ENCODE peak calls at places on chromosomes 5 and 9, in seven cellular contexts. S, U, W, B, C, L and K are unnamed samples. For H3K4me1, the result is how much of the 10 kb centered on the place peaks cover.

GRCh38 chr5:107744418-107745330 is 73.9 kb upstream of the EFNA5 start:
- DNase-seq in S (no peak), U (no peak), W (no peak), B (no peak), C (no peak), L (no peak), K (no peak)

GRCh38 chr5:612498-613424 is 621 bp downstream of the CEP72 start:
- DNase-seq in S (no peak), U (no peak), W (no peak), B (peak), C (no peak), L (no peak), K (peak)

GRCh38 chr5:95730730-95731570 is at the start of gene RHOBTB3:
- DNase-seq in S (peak), U (peak), W (peak), B (peak), C (peak), L (peak), K (peak)

GRCh38 chr9:83956288-83957028 is 23.6 kb downstream of the HNRNPK start:
- DNase-seq in S (peak), U (peak), W (peak), B (peak), C (peak), L (peak), K (peak)

GRCh38 chr5:55982957-55983381 is 11.8 kb downstream of the IL6ST start:
- DNase-seq in S (no peak), U (no peak), W (no peak), B (no peak), C (no peak), L (no peak), K (peak)

GRCh38 chr5:84634256-84634655 is 249.6 kb upstream of the EDIL3 start:
- DNase-seq in S (no peak), U (no peak), W (no peak), B (no peak), C (no peak), L (no peak), K (no peak)

GRCh38 chr9:108720191-108720642 is 135.6 kb downstream of the ACTL7B start:
- DNase-seq in S (no peak), U (no peak), W (no peak), B (no peak), C (no peak), L (no peak), K (no peak)

GRCh38 chr5:56200856-56201638 is 32.1 kb downstream of the ANKRD55 start:
- DNase-seq in S (peak), U (peak), W (peak), B (peak), C (peak), L (peak), K (peak)

GRCh38 chr5:98899456-98899855 is 29.4 kb downstream of the CHD1 start:
- DNase-seq in S (no peak), U (no peak), W (no peak), B (no peak), C (no peak), L (no peak), K (no peak)

GRCh38 chr9:91727316-91727861 is 222.6 kb downstream of the ROR2 start:
- DNase-seq in S (no peak), U (peak), W (no peak), B (no peak), C (no peak), L (peak), K (peak)

GRCh38 chr9:119829748-119830147 is 460.5 kb upstream of the BRINP1 start:
- DNase-seq in S (no peak), U (no peak), W (no peak), B (no peak), C (no peak), L (no peak), K (no peak)

GRCh38 chr9:85420750-85421149 is 321.0 kb downstream of the AGTPBP1 start:
- DNase-seq in S (no peak), U (no peak), W (no peak), B (no peak), C (no peak), L (no peak), K (no peak)

GRCh38 chr9:112544477-112544876 is 57.9 kb downstream of the KIAA1958 start:
- DNase-seq in S (no peak), U (no peak), W (no peak), B (no peak), C (no peak), L (no peak), K (no peak)

GRCh38 chr5:15831408-15831807 is 331.4 kb downstream of the FBXL7 start:
- DNase-seq in S (no peak), U (no peak), W (no peak), B (no peak), C (no peak), L (no peak), K (no peak)

GRCh38 chr5:119578937-119579336 is 50.4 kb upstream of the FAM170A start:
- DNase-seq in S (no peak), U (peak), W (no peak), B (no peak), C (no peak), L (no peak), K (peak)

GRCh38 chr5:14487896-14488570 is 93.6 kb upstream of the OTULINL start:
- DNase-seq in S (no peak), U (no peak), W (no peak), B (no peak), C (no peak), L (no peak), K (no peak)

GRCh38 chr5:151718168-151718567 is 31.5 kb upstream of the SPARC start:
- DNase-seq in S (no peak), U (no peak), W (no peak), B (no peak), C (no peak), L (no peak), K (no peak)

GRCh38 chr5:177997319-177997670 is 1.3 kb upstream of the PROP1 start:
- DNase-seq in S (no peak), U (no peak), W (no peak), B (no peak), C (no peak), L (no peak), K (no peak)

GRCh38 chr9:126028746-126029145 is 281.6 kb downstream of the PBX3 start:
- DNase-seq in S (no peak), U (no peak), W (no peak), B (no peak), C (no peak), L (no peak), K (no peak)

GRCh38 chr9:36882117-36882465 is 152.0 kb downstream of the PAX5 start:
- DNase-seq in S (no peak), U (no peak), W (no peak), B (no peak), C (no peak), L (no peak), K (no peak)

GRCh38 chr9:96006296-96006890 is 130.9 kb downstream of the ERCC6L2 start:
- DNase-seq in S (no peak), U (no peak), W (no peak), B (no peak), C (no peak), L (no peak), K (no peak)

GRCh38 chr5:74167206-74167929 is 473.2 kb downstream of the ENC1 start:
- DNase-seq in S (no peak), U (no peak), W (no peak), B (no peak), C (no peak), L (no peak), K (no peak)

GRCh38 chr5:163967273-163967672 is 461.9 kb downstream of the MAT2B start:
- DNase-seq in S (no peak), U (no peak), W (no peak), B (no peak), C (no peak), L (no peak), K (no peak)

GRCh38 chr5:116395178-116395577 is 179.4 kb downstream of the SEMA6A start:
- DNase-seq in S (no peak), U (no peak), W (no peak), B (no peak), C (no peak), L (no peak), K (no peak)

GRCh38 chr9:122197334-122197872 is 31.4 kb downstream of the LHX6 start:
- DNase-seq in S (no peak), U (no peak), W (no peak), B (no peak), C (no peak), L (no peak), K (peak)

GRCh38 chr9:85524531-85524930 is 217.2 kb downstream of the AGTPBP1 start:
- DNase-seq in S (no peak), U (no peak), W (no peak), B (no peak), C (no peak), L (no peak), K (no peak)

GRCh38 chr5:110899566-110900412 is 161.0 kb downstream of the SLC25A46 start:
- DNase-seq in S (no peak), U (no peak), W (no peak), B (no peak), C (no peak), L (no peak), K (no peak)

GRCh38 chr9:81621111-81621510 is 68.2 kb downstream of the TLE1 start:
- DNase-seq in S (no peak), U (no peak), W (no peak), B (no peak), C (no peak), L (no peak), K (no peak)

GRCh38 chr5:122424211-122424610 is 112.2 kb downstream of the SNCAIP start:
- DNase-seq in S (no peak), U (no peak), W (no peak), B (no peak), C (no peak), L (no peak), K (no peak)

GRCh38 chr9:38047301-38048251 is 21.5 kb downstream of the SHB start:
- DNase-seq in S (peak), U (peak), W (peak), B (peak), C (no peak), L (no peak), K (peak)

GRCh38 chr5:95701074-95701473 is 18.3 kb upstream of the SPATA9 start:
- DNase-seq in S (no peak), U (no peak), W (no peak), B (no peak), C (no peak), L (no peak), K (no peak)

GRCh38 chr5:181241393-181241975 is 2.2 kb downstream of the RACK1 start:
- DNase-seq in S (no peak), U (peak), W (no peak), B (peak), C (peak), L (no peak), K (no peak)

GRCh38 chr5:2465383-2465782 is 286.1 kb downstream of the IRX2 start:
- DNase-seq in S (no peak), U (no peak), W (no peak), B (no peak), C (no peak), L (no peak), K (no peak)

GRCh38 chr5:147921134-147921533 is 14.8 kb upstream of the C5orf46 start:
- DNase-seq in S (no peak), U (no peak), W (no peak), B (no peak), C (no peak), L (no peak), K (no peak)

GRCh38 chr9:94655739-94656138 is 16.4 kb upstream of the FBP1 start:
- DNase-seq in S (no peak), U (no peak), W (no peak), B (no peak), C (no peak), L (no peak), K (no peak)

GRCh38 chr9:94650924-94651323 is 11.6 kb upstream of the FBP1 start:
- DNase-seq in S (no peak), U (no peak), W (no peak), B (no peak), C (no peak), L (no peak), K (no peak)

GRCh38 chr9:94656976-94657375 is 17.7 kb upstream of the FBP1 start:
- DNase-seq in S (no peak), U (no peak), W (no peak), B (no peak), C (no peak), L (no peak), K (no peak)

GRCh38 chr9:94654165-94654894 is 15.0 kb upstream of the FBP1 start:
- DNase-seq in S (no peak), U (no peak), W (no peak), B (peak), C (no peak), L (no peak), K (peak)

GRCh38 chr9:94656190-94656589 is 16.9 kb upstream of the FBP1 start:
- DNase-seq in S (no peak), U (no peak), W (no peak), B (no peak), C (no peak), L (no peak), K (no peak)
- H3K4me3 ChIP-seq in S (peak), U (no peak), W (no peak), B (peak), C (peak), L (no peak), K (no peak)

GRCh38 chr9:6197330-6197729 is 18.3 kb upstream of the IL33 start:
- DNase-seq in S (peak), U (peak), W (no peak), B (no peak), C (no peak), L (no peak), K (peak)
- TF ChIP-seq CTCF in S (peak), U (peak), W (peak), B (peak), C (peak), L (peak), K (peak)

DNA sequence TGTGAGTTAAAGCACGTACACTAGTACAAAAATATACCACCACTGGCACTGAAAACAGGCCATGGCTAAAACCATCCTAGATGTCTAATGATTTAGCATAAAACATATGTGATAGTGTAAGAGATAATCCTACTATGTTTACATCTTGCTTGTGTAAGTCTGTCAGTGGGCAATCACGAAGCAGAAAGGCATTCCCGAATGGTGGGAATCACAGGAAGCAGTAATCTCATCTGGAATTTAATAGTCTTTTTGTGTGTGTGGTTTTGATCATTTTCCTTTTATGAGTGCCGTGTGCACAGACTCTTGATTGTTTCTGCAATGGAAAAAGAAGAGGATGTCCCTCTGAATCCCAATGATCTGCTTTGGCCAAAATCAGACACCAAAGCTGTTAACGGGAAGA is 200.5 kb downstream of the EBF1 start:
- DNase-seq in S (no peak), U (no peak), W (no peak), B (no peak), C (no peak), L (no peak), K (no peak)
- H3K4me1 ChIP-seq in S (under half), U (under half), W (under half), B (under half), C (under half), L (under half), K (under half)

DNA sequence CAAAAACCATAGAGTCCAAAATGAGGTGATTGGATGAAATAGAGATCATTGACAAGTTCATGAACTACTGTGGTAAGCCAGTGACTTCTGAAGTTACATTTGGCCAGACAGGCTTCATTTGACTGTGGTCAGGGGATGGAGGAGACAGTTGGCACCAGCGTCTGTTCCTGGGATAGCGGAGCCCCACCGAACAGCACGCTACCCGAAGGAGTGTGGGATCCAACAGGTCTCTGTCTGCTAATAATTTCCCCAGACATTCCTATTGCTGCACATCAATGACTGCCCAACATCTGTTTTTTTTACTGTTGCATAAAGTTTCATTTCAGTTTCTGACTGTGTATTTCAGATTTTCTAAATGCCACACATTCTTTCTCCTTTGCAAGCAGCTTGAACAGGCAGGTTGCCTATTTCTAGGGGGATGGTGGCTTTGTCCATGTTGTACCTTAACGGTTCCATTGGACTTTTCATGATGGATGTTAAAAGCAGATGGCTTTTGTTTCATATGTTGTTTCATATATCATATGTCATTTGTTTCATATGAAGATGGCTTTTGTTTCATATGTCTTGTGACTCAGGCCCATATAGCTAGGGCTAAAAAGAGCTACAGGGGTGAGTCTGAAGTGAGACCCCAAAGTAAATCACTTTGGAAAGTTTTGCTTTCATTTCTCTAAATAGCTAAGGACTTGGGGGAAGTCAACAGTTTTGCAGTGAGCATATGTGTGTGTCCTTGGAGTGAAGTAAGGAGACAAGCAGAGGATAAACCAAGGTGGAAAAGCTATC is 180.7 kb downstream of the GOLPH3 start:
- DNase-seq in S (no peak), U (no peak), W (no peak), B (no peak), C (no peak), L (no peak), K (no peak)
- H3K4me3 ChIP-seq in S (no peak), U (no peak), W (no peak), B (no peak), C (no peak), L (no peak), K (no peak)